ENCODE peak calls at places on chromosome 17, in four cellular contexts. H is heart left ventricle; N is T-helper 2 cell; X is CD8-positive, alpha-beta memory T cell. Q is an unnamed sample.

GRCh38 chr17:74123350-74123749 is 80.1 kb upstream of the RPL38 start:
- DNase-seq in X (no peak), H (no peak), N (no peak), Q (no peak)

GRCh38 chr17:80002690-80003490 is 32.8 kb downstream of the TBC1D16 start:
- DNase-seq in H (no peak), X (no peak), N (no peak), Q (no peak)

GRCh38 chr17:15026088-15026487 is 239.0 kb downstream of the PMP22 start:
- DNase-seq in H (no peak), N (no peak), X (no peak), Q (no peak)

GRCh38 chr17:66129759-66130158 is 62.2 kb downstream of the CEP112 start:
- DNase-seq in X (no peak), N (no peak), H (no peak), Q (no peak)

GRCh38 chr17:72164340-72164739 is 43.5 kb downstream of the SOX9 start:
- DNase-seq in X (no peak), H (no peak), N (no peak), Q (no peak)

GRCh38 chr17:82767041-82767754 is 15.3 kb downstream of the TBCD start:
- DNase-seq in H (no peak), X (no peak), N (no peak), Q (no peak)

GRCh38 chr17:71396711-71397110 is 724.1 kb upstream of the SOX9 start:
- DNase-seq in X (no peak), N (no peak), H (no peak), Q (no peak)

GRCh38 chr17:52024296-52024870 is 134.1 kb downstream of the CA10 start:
- DNase-seq in N (no peak), H (no peak), X (no peak), Q (no peak)

GRCh38 chr17:46950997-46951621 is 27.9 kb downstream of the RPRML start:
- DNase-seq in X (no peak), N (no peak), H (no peak), Q (no peak)

GRCh38 chr17:77451894-77452852 is 311.4 kb downstream of the SEC14L1 start:
- DNase-seq in X (peak), N (no peak), H (peak), Q (peak)

GRCh38 chr17:39591958-39592954 is 15.5 kb downstream of the NEUROD2 start:
- DNase-seq in H (no peak), N (no peak), X (no peak), Q (no peak)

GRCh38 chr17:19299214-19299747 is 62.1 kb downstream of the EPN2 start:
- DNase-seq in N (no peak), H (no peak), X (no peak), Q (no peak)

GRCh38 chr17:82752371-82753200 is 721 bp downstream of the TBCD start:
- DNase-seq in X (no peak), N (no peak), H (peak), Q (no peak)

GRCh38 chr17:82648761-82649474 is 674 bp upstream of the WDR45B start:
- DNase-seq in N (peak), H (peak), X (peak), Q (peak)

GRCh38 chr17:80182118-80182844 is 12.5 kb downstream of the CARD14 start:
- DNase-seq in N (no peak), X (no peak), H (no peak), Q (no peak)

GRCh38 chr17:48505788-48506187 is 25.0 kb downstream of the HOXB1 start:
- DNase-seq in N (peak), X (no peak), H (no peak), Q (no peak)

GRCh38 chr17:51298508-51299371 is 38.4 kb downstream of the UTP18 start:
- DNase-seq in N (no peak), X (no peak), H (no peak), Q (no peak)

GRCh38 chr17:80881321-80881720 is 110.3 kb upstream of the CHMP6 start:
- DNase-seq in H (no peak), X (no peak), N (no peak), Q (no peak)

GRCh38 chr17:31261596-31261995 is 35.4 kb downstream of the OMG start:
- DNase-seq in N (no peak), X (no peak), H (no peak), Q (no peak)

GRCh38 chr17:67138392-67138791 is 94.0 kb downstream of the CACNG1 start:
- DNase-seq in N (no peak), X (no peak), H (no peak), Q (no peak)

GRCh38 chr17:55742272-55743102 is 8.4 kb upstream of the PCTP start:
- DNase-seq in H (no peak), X (no peak), N (no peak), Q (no peak)

GRCh38 chr17:78609198-78609597 is 32.0 kb upstream of the DNAH17 start:
- DNase-seq in X (no peak), N (no peak), H (peak), Q (no peak)

GRCh38 chr17:67717192-67717623 is 528 bp upstream of the NOL11 start:
- DNase-seq in H (no peak), N (no peak), X (no peak), Q (no peak)

GRCh38 chr17:66002063-66002585 is 189.8 kb downstream of the CEP112 start:
- DNase-seq in X (no peak), H (no peak), N (no peak), Q (no peak)

GRCh38 chr17:46977348-46977747 is 1.7 kb downstream of the RPRML start:
- DNase-seq in X (no peak), N (no peak), H (no peak), Q (no peak)

GRCh38 chr17:75108193-75108592 is 1.6 kb upstream of the ARMC7 start:
- DNase-seq in H (no peak), X (no peak), N (no peak), Q (no peak)

GRCh38 chr17:15398291-15398690 is 56.9 kb upstream of the TEKT3 start:
- DNase-seq in N (no peak), X (no peak), H (no peak), Q (no peak)

GRCh38 chr17:43877451-43878155 is 29.7 kb downstream of the MPP2 start:
- DNase-seq in N (no peak), H (no peak), X (no peak), Q (no peak)

GRCh38 chr17:17723354-17724261 is 42.4 kb downstream of the RAI1 start:
- DNase-seq in N (no peak), H (no peak), X (peak), Q (peak)

GRCh38 chr17:77716289-77716929 is 242.1 kb upstream of the TNRC6C start:
- DNase-seq in H (no peak), X (no peak), N (no peak), Q (no peak)

GRCh38 chr17:44552361-44552760 is 4.9 kb upstream of the FZD2 start:
- DNase-seq in N (no peak), X (no peak), H (no peak), Q (no peak)

GRCh38 chr17:50149425-50150353 is 788 bp downstream of the PPP1R9B start:
- DNase-seq in H (peak), N (peak), X (peak), Q (peak)

GRCh38 chr17:30236807-30237206 is 1.3 kb upstream of the SLC6A4 start:
- DNase-seq in N (no peak), X (no peak), H (peak), Q (no peak)

GRCh38 chr17:62965649-62966425 is at the start of gene TANC2:
- DNase-seq in X (peak), H (peak), N (peak), Q (peak)

GRCh38 chr17:9389116-9389515 is 186.5 kb downstream of the STX8 start:
- DNase-seq in N (no peak), H (no peak), X (no peak), Q (no peak)

GRCh38 chr17:79836952-79837887 is 2.0 kb downstream of the CBX4 start:
- DNase-seq in N (peak), H (peak), X (peak), Q (peak)

GRCh38 chr17:37830151-37830993 is 85.5 kb upstream of the HNF1B start:
- DNase-seq in H (no peak), X (no peak), N (no peak), Q (no peak)

GRCh38 chr17:57666198-57666870 is 78.8 kb downstream of the CCDC182 start:
- DNase-seq in H (no peak), X (no peak), N (no peak), Q (no peak)

GRCh38 chr17:30378191-30378796 is 433 bp upstream of the CPD start:
- DNase-seq in N (peak), X (peak), H (peak), Q (peak)